ENCODE peak calls at places on chromosomes 12 and 14, in eight cellular contexts. One of them, this sample, is unnamed.

GRCh38 chr14:100535287-100536131 is 51.7 kb downstream of the BEGAIN start:
- DNase-seq in progenitor cell of endocrine pancreas: no peak
- DNase-seq in EL: no peak
- DNase-seq in stimulated activated CD4-positive, alpha-beta T cell treated with anti-CD3 and anti-CD28 coated beads, Interleukin-12 subunit alpha, Interleukin-12 subunit beta, amount 100 ng/mL, for 4 hours: no peak
- DNase-seq in activated CD8-positive, alpha-beta memory T cell treated with anti-CD3 and anti-CD28 coated beads for 48 hours: no peak
- DNase-seq in neural progenitor cell: no peak
- DNase-seq in D341Med: no peak
- DNase-seq in stromal cell of bone marrow: no peak
- DNase-seq in this sample: no peak

GRCh38 chr12:24499151-24500146 is 449.5 kb downstream of the BCAT1 start:
- DNase-seq in progenitor cell of endocrine pancreas: no peak
- DNase-seq in EL: peak
- DNase-seq in stimulated activated CD4-positive, alpha-beta T cell treated with anti-CD3 and anti-CD28 coated beads, Interleukin-12 subunit alpha, Interleukin-12 subunit beta, amount 100 ng/mL, for 4 hours: no peak
- DNase-seq in activated CD8-positive, alpha-beta memory T cell treated with anti-CD3 and anti-CD28 coated beads for 48 hours: no peak
- DNase-seq in neural progenitor cell: no peak
- DNase-seq in D341Med: no peak
- DNase-seq in stromal cell of bone marrow: peak
- DNase-seq in this sample: peak

GRCh38 chr12:16246264-16246663 is 31.2 kb downstream of the SLC15A5 start:
- DNase-seq in progenitor cell of endocrine pancreas: no peak
- DNase-seq in EL: no peak
- DNase-seq in stimulated activated CD4-positive, alpha-beta T cell treated with anti-CD3 and anti-CD28 coated beads, Interleukin-12 subunit alpha, Interleukin-12 subunit beta, amount 100 ng/mL, for 4 hours: no peak
- DNase-seq in activated CD8-positive, alpha-beta memory T cell treated with anti-CD3 and anti-CD28 coated beads for 48 hours: no peak
- DNase-seq in neural progenitor cell: no peak
- DNase-seq in D341Med: no peak
- DNase-seq in stromal cell of bone marrow: no peak
- DNase-seq in this sample: no peak

GRCh38 chr12:19574606-19575005 is 135.3 kb downstream of the AEBP2 start:
- DNase-seq in progenitor cell of endocrine pancreas: no peak
- DNase-seq in EL: peak
- DNase-seq in stimulated activated CD4-positive, alpha-beta T cell treated with anti-CD3 and anti-CD28 coated beads, Interleukin-12 subunit alpha, Interleukin-12 subunit beta, amount 100 ng/mL, for 4 hours: no peak
- DNase-seq in activated CD8-positive, alpha-beta memory T cell treated with anti-CD3 and anti-CD28 coated beads for 48 hours: no peak
- DNase-seq in neural progenitor cell: no peak
- DNase-seq in D341Med: peak
- DNase-seq in stromal cell of bone marrow: no peak
- DNase-seq in this sample: no peak

GRCh38 chr14:20698018-20698329 is 9.4 kb downstream of the ANG start:
- DNase-seq in progenitor cell of endocrine pancreas: no peak
- DNase-seq in EL: no peak
- DNase-seq in stimulated activated CD4-positive, alpha-beta T cell treated with anti-CD3 and anti-CD28 coated beads, Interleukin-12 subunit alpha, Interleukin-12 subunit beta, amount 100 ng/mL, for 4 hours: no peak
- DNase-seq in activated CD8-positive, alpha-beta memory T cell treated with anti-CD3 and anti-CD28 coated beads for 48 hours: no peak
- DNase-seq in neural progenitor cell: no peak
- DNase-seq in D341Med: no peak
- DNase-seq in stromal cell of bone marrow: no peak
- DNase-seq in this sample: no peak

GRCh38 chr12:108881953-108882352 is 2.1 kb downstream of the DAO start:
- DNase-seq in progenitor cell of endocrine pancreas: no peak
- DNase-seq in EL: no peak
- DNase-seq in stimulated activated CD4-positive, alpha-beta T cell treated with anti-CD3 and anti-CD28 coated beads, Interleukin-12 subunit alpha, Interleukin-12 subunit beta, amount 100 ng/mL, for 4 hours: no peak
- DNase-seq in activated CD8-positive, alpha-beta memory T cell treated with anti-CD3 and anti-CD28 coated beads for 48 hours: no peak
- DNase-seq in neural progenitor cell: no peak
- DNase-seq in D341Med: no peak
- DNase-seq in stromal cell of bone marrow: no peak
- DNase-seq in this sample: no peak

GRCh38 chr14:31937730-31938346 is 139.3 kb upstream of the ARHGAP5 start:
- DNase-seq in progenitor cell of endocrine pancreas: no peak
- DNase-seq in EL: peak
- DNase-seq in stimulated activated CD4-positive, alpha-beta T cell treated with anti-CD3 and anti-CD28 coated beads, Interleukin-12 subunit alpha, Interleukin-12 subunit beta, amount 100 ng/mL, for 4 hours: peak
- DNase-seq in activated CD8-positive, alpha-beta memory T cell treated with anti-CD3 and anti-CD28 coated beads for 48 hours: peak
- DNase-seq in neural progenitor cell: no peak
- DNase-seq in D341Med: no peak
- DNase-seq in stromal cell of bone marrow: peak
- DNase-seq in this sample: peak

GRCh38 chr12:132222096-132222807 is 78.0 kb downstream of the NOC4L start:
- DNase-seq in progenitor cell of endocrine pancreas: no peak
- DNase-seq in EL: peak
- DNase-seq in stimulated activated CD4-positive, alpha-beta T cell treated with anti-CD3 and anti-CD28 coated beads, Interleukin-12 subunit alpha, Interleukin-12 subunit beta, amount 100 ng/mL, for 4 hours: no peak
- DNase-seq in activated CD8-positive, alpha-beta memory T cell treated with anti-CD3 and anti-CD28 coated beads for 48 hours: no peak
- DNase-seq in neural progenitor cell: peak
- DNase-seq in D341Med: no peak
- DNase-seq in stromal cell of bone marrow: no peak
- DNase-seq in this sample: no peak

GRCh38 chr12:131683266-131684014 is 27.4 kb upstream of the SFSWAP start:
- DNase-seq in progenitor cell of endocrine pancreas: no peak
- DNase-seq in EL: no peak
- DNase-seq in stimulated activated CD4-positive, alpha-beta T cell treated with anti-CD3 and anti-CD28 coated beads, Interleukin-12 subunit alpha, Interleukin-12 subunit beta, amount 100 ng/mL, for 4 hours: no peak
- DNase-seq in activated CD8-positive, alpha-beta memory T cell treated with anti-CD3 and anti-CD28 coated beads for 48 hours: no peak
- DNase-seq in neural progenitor cell: no peak
- DNase-seq in D341Med: no peak
- DNase-seq in stromal cell of bone marrow: no peak
- DNase-seq in this sample: no peak

GRCh38 chr14:87995500-87996275 is 2.7 kb upstream of the GALC start:
- DNase-seq in progenitor cell of endocrine pancreas: no peak
- DNase-seq in EL: no peak
- DNase-seq in stimulated activated CD4-positive, alpha-beta T cell treated with anti-CD3 and anti-CD28 coated beads, Interleukin-12 subunit alpha, Interleukin-12 subunit beta, amount 100 ng/mL, for 4 hours: no peak
- DNase-seq in activated CD8-positive, alpha-beta memory T cell treated with anti-CD3 and anti-CD28 coated beads for 48 hours: no peak
- DNase-seq in neural progenitor cell: peak
- DNase-seq in D341Med: no peak
- DNase-seq in stromal cell of bone marrow: no peak
- DNase-seq in this sample: no peak

GRCh38 chr14:42140831-42141279 is 534.2 kb downstream of the LRFN5 start:
- DNase-seq in progenitor cell of endocrine pancreas: no peak
- DNase-seq in EL: peak
- DNase-seq in stimulated activated CD4-positive, alpha-beta T cell treated with anti-CD3 and anti-CD28 coated beads, Interleukin-12 subunit alpha, Interleukin-12 subunit beta, amount 100 ng/mL, for 4 hours: no peak
- DNase-seq in activated CD8-positive, alpha-beta memory T cell treated with anti-CD3 and anti-CD28 coated beads for 48 hours: no peak
- DNase-seq in neural progenitor cell: no peak
- DNase-seq in D341Med: no peak
- DNase-seq in stromal cell of bone marrow: peak
- DNase-seq in this sample: no peak

GRCh38 chr12:60415361-60415760 is 819.5 kb downstream of the SLC16A7 start:
- DNase-seq in progenitor cell of endocrine pancreas: no peak
- DNase-seq in EL: peak
- DNase-seq in stimulated activated CD4-positive, alpha-beta T cell treated with anti-CD3 and anti-CD28 coated beads, Interleukin-12 subunit alpha, Interleukin-12 subunit beta, amount 100 ng/mL, for 4 hours: no peak
- DNase-seq in activated CD8-positive, alpha-beta memory T cell treated with anti-CD3 and anti-CD28 coated beads for 48 hours: no peak
- DNase-seq in neural progenitor cell: no peak
- DNase-seq in D341Med: no peak
- DNase-seq in stromal cell of bone marrow: no peak
- DNase-seq in this sample: peak

This sample was measured in fibroblast of the conjunctiva.